ENCODE peak calls at places on chromosomes 16 and 17, in eight cellular contexts. V is endodermal cell; Y is uterus; S is dorsolateral prefrontal cortex; N is CD8-positive, alpha-beta T cell; E is heart left ventricle; G is adrenal gland; H is ovary. A is an unnamed sample. For H3K27me3, the result is how much of the 10 kb centered on the place peaks cover.

GRCh38 chr17:31068291-31068690 is 26.5 kb upstream of the NF1 start:
- DNase-seq in G (peak), E (no peak), S (no peak), N (peak), H (no peak), V (peak), Y (no peak), A (no peak)

GRCh38 chr16:73058616-73059409 is 10.9 kb upstream of the ZFHX3 start:
- DNase-seq in H (peak), V (peak), E (peak), N (no peak), S (no peak), G (no peak), Y (no peak), A (no peak)

GRCh38 chr16:4209657-4210056 is 32.2 kb downstream of the SRL start:
- DNase-seq in H (no peak), Y (no peak), N (no peak), S (no peak), V (no peak), G (no peak), E (no peak), A (no peak)

GRCh38 chr16:66247516-66248089 is 118.9 kb upstream of the CDH5 start:
- DNase-seq in G (no peak), N (no peak), H (peak), Y (peak), S (peak), E (no peak), V (no peak), A (no peak)

GRCh38 chr17:75922173-75922961 is 17.7 kb upstream of the MRPL38 start:
- DNase-seq in N (no peak), E (no peak), Y (no peak), G (no peak), H (no peak), S (no peak), V (no peak), A (no peak)

GRCh38 chr16:83552930-83553329 is 254.8 kb upstream of the HSBP1 start:
- DNase-seq in E (no peak), H (no peak), S (no peak), Y (no peak), N (no peak), V (no peak), G (no peak), A (no peak)

GRCh38 chr16:53768593-53768992 is 64.6 kb downstream of the FTO start:
- DNase-seq in N (no peak), E (no peak), G (no peak), Y (no peak), H (no peak), S (no peak), V (no peak), A (peak)

GRCh38 chr16:80150978-80151705 is 389.7 kb upstream of the DYNLRB2 start:
- DNase-seq in Y (no peak), N (no peak), E (no peak), S (no peak), G (no peak), V (no peak), H (no peak), A (no peak)

GRCh38 chr17:81802856-81803643 is 900 bp upstream of the GCGR start:
- DNase-seq in V (no peak), S (no peak), Y (no peak), N (no peak), H (no peak), E (no peak), G (no peak), A (no peak)
- H3K27me3 ChIP-seq in V (half or more), S (under half), Y (under half), N (under half), H (under half), E (half or more), G (under half), A (under half)

DNA sequence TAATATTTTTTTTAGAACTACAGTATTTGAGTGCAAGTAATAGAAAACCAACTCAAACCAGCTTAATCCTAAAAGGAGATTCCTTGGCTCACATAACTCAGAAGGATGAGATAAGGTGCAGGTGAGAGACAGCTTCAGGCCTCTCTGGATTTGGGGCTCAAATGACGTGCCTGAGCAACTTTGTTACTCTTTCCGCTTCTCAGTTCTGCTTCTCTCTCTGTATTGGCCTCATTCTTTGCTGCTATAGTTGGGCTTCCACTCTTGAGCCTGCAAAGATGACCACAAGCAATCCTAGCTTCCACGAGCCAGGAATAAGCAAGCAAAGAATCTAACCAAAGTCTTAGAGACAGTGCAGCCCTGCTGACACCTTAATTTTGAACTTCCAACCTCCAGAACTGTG is 45.0 kb upstream of the NLK start:
- DNase-seq in Y (no peak), G (no peak), E (no peak), S (no peak), H (no peak), N (no peak), V (no peak), A (no peak)
- TF ChIP-seq CTCF in Y (no peak), G (no peak), E (no peak), S (no peak), H (no peak), N (no peak), V (no peak), A (no peak)

GRCh38 chr16:85342348-85342747 is 230.1 kb upstream of the CIBAR2 start:
- DNase-seq in V (no peak), Y (no peak), G (no peak), H (no peak), E (no peak), S (no peak), N (no peak), A (no peak)

GRCh38 chr16:85347213-85347591 is 234.9 kb upstream of the CIBAR2 start:
- DNase-seq in G (peak), V (peak), N (no peak), H (no peak), Y (no peak), S (no peak), E (peak), A (no peak)

GRCh38 chr16:85345129-85345639 is 232.9 kb upstream of the CIBAR2 start:
- DNase-seq in E (no peak), N (no peak), H (no peak), V (no peak), G (no peak), Y (no peak), S (no peak), A (no peak)

GRCh38 chr16:85346404-85347212 is 234.3 kb upstream of the CIBAR2 start:
- DNase-seq in E (no peak), Y (no peak), H (no peak), S (no peak), N (no peak), G (no peak), V (no peak), A (no peak)

DNA sequence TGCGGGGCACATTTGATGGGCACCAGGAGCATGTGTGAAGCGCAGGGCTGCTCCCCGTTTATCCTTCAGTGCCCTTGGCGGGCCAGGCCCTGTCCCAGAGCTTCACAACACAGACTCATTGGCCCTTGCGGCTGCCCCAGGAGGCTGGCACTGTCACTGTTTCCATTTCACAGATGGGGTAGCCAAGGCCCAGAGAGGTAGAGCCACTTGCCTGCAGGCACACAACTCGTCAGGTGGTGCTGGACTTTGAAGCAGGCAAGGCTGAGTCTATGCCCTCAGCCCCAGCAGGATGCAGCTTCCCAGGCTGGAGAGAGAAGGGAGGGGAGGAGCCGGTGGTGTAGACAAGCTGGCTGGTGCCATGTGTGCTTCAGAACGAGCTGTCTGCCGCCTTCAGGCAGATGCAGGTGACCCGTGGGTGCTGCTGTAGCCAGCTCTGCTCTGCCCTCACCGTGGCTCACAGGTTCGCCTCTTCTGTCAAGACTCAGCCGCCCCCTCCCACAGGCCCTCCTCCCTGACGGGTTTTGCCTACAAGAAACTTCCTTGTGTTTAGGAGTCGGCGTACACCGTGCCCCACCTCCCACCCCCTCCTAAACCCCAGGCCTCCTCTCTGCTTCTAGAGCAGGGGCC is 232.3 kb upstream of the CIBAR2 start:
- DNase-seq in V (no peak), G (no peak), E (no peak), S (no peak), Y (no peak), H (no peak), N (no peak), A (no peak)
- H3K27ac ChIP-seq in V (no peak), G (no peak), E (no peak), S (no peak), Y (no peak), H (no peak), N (no peak), A (no peak)

GRCh38 chr17:77901476-77901875 is 57.0 kb upstream of the TNRC6C start:
- DNase-seq in G (no peak), V (no peak), S (no peak), H (no peak), E (no peak), Y (no peak), N (no peak), A (no peak)
- H3K27me3 ChIP-seq in G (under half), V (under half), S (under half), H (under half), E (under half), Y (under half), N (under half), A (under half)

A was measured in lung.